ENCODE peak calls at places on chromosome 1, in seven cellular contexts. K, P, C, S, L, R and Q are unnamed samples.

GRCh38 chr1:2611034-2611501 is 21.7 kb downstream of the MMEL1 start:
- DNase-seq in K (peak; percentile 25), P (no peak), C (peak; percentile 64), S (peak; percentile 20), L (peak; percentile 77), R (peak; percentile 48), Q (no peak)

GRCh38 chr1:20366766-20367602 is 76.3 kb downstream of the VWA5B1 start:
- DNase-seq in K (peak; percentile 76), P (no peak), C (no peak), S (no peak), L (peak; percentile 52), R (no peak), Q (no peak)

GRCh38 chr1:24572301-24572700 is 16.4 kb downstream of the NCMAP start:
- DNase-seq in K (no peak), P (no peak), C (no peak), S (no peak), L (peak; percentile 32), R (no peak), Q (no peak)

GRCh38 chr1:156958247-156958714 is 37.8 kb downstream of the LRRC71 start:
- DNase-seq in K (no peak), P (no peak), C (no peak), S (peak; percentile 44), L (no peak), R (no peak), Q (no peak)

GRCh38 chr1:167916766-167917511 is 3.0 kb upstream of the ADCY10 start:
- DNase-seq in K (no peak), P (no peak), C (no peak), S (no peak), L (no peak), R (no peak), Q (no peak)

GRCh38 chr1:15308135-15308534 is 61.1 kb downstream of the FHAD1 start:
- DNase-seq in K (no peak), P (no peak), C (no peak), S (no peak), L (peak; percentile 67), R (no peak), Q (no peak)

GRCh38 chr1:204711947-204712701 is 26.6 kb upstream of the LRRN2 start:
- DNase-seq in K (no peak), P (no peak), C (no peak), S (no peak), L (peak; percentile 56), R (no peak), Q (no peak)

GRCh38 chr1:22711071-22711470 is 432 bp downstream of the EPHB2 start:
- DNase-seq in K (no peak), P (no peak), C (no peak), S (no peak), L (no peak), R (no peak), Q (no peak)

GRCh38 chr1:107750364-107750959 is 214.5 kb downstream of the VAV3 start:
- DNase-seq in K (peak; percentile 18), P (peak; percentile 68), C (peak; percentile 70), S (peak; percentile 10), L (peak; percentile 80), R (no peak), Q (no peak)

GRCh38 chr1:246564839-246565750 is 966 bp downstream of the TFB2M start:
- DNase-seq in K (no peak), P (no peak), C (no peak), S (no peak), L (no peak), R (no peak), Q (no peak)

GRCh38 chr1:232684331-232685105 is 54.6 kb upstream of the SIPA1L2 start:
- DNase-seq in K (no peak), P (no peak), C (no peak), S (peak; percentile 15), L (no peak), R (no peak), Q (no peak)

GRCh38 chr1:167522246-167522645 is 3.9 kb upstream of the CD247 start:
- DNase-seq in K (no peak), P (no peak), C (no peak), S (no peak), L (no peak), R (no peak), Q (no peak)

GRCh38 chr1:39154553-39155361 is 49.7 kb upstream of the MACF1 start:
- DNase-seq in K (no peak), P (peak; percentile 38), C (peak; percentile 86), S (no peak), L (peak; percentile 28), R (no peak), Q (no peak)

GRCh38 chr1:16117936-16118335 is 37.9 kb downstream of the EPHA2 start:
- DNase-seq in K (no peak), P (no peak), C (no peak), S (no peak), L (no peak), R (no peak), Q (no peak)

GRCh38 chr1:243818978-243819377 is 31.1 kb downstream of the AKT3 start:
- DNase-seq in K (no peak), P (no peak), C (no peak), S (no peak), L (no peak), R (no peak), Q (no peak)

GRCh38 chr1:235239821-235240220 is 78.8 kb upstream of the RBM34 start:
- DNase-seq in K (no peak), P (no peak), C (no peak), S (no peak), L (no peak), R (no peak), Q (no peak)

GRCh38 chr1:221869759-221870158 is 127.9 kb upstream of the DUSP10 start:
- DNase-seq in K (no peak), P (no peak), C (no peak), S (no peak), L (no peak), R (no peak), Q (no peak)

GRCh38 chr1:9233241-9233941 is 1.2 kb upstream of the H6PD start:
- DNase-seq in K (no peak), P (peak; percentile 32), C (peak; percentile 95), S (no peak), L (peak; percentile 68), R (no peak), Q (peak; percentile 98)

GRCh38 chr1:39509360-39510009 is 18.0 kb downstream of the BMP8A start:
- DNase-seq in K (no peak), P (no peak), C (peak; percentile 86), S (no peak), L (peak; percentile 71), R (peak; percentile 46), Q (no peak)

GRCh38 chr1:153288634-153289275 is 24.0 kb downstream of the PGLYRP3 start:
- DNase-seq in K (peak; percentile 71), P (no peak), C (no peak), S (peak; percentile 60), L (no peak), R (peak; percentile 47), Q (peak; percentile 95)

GRCh38 chr1:55827350-55827749 is 612.2 kb upstream of the USP24 start:
- DNase-seq in K (no peak), P (no peak), C (peak; percentile 78), S (peak; percentile 15), L (no peak), R (no peak), Q (no peak)

GRCh38 chr1:22259581-22260282 is 116.8 kb upstream of the WNT4 start:
- DNase-seq in K (no peak), P (peak; percentile 81), C (no peak), S (no peak), L (peak; percentile 64), R (no peak), Q (no peak)

GRCh38 chr1:170765712-170766330 is 101.9 kb downstream of the PRRX1 start:
- DNase-seq in K (no peak), P (no peak), C (no peak), S (no peak), L (no peak), R (no peak), Q (no peak)

GRCh38 chr1:32349211-32349708 is 13.0 kb downstream of the FAM229A start:
- DNase-seq in K (no peak), P (no peak), C (peak; percentile 77), S (peak; percentile 71), L (peak; percentile 25), R (no peak), Q (no peak)

GRCh38 chr1:10387611-10388386 is 11.1 kb upstream of the PGD start:
- DNase-seq in K (peak; percentile 62), P (no peak), C (peak; percentile 67), S (no peak), L (no peak), R (peak; percentile 28), Q (no peak)

GRCh38 chr1:1574721-1575537 is at the start of gene SSU72:
- DNase-seq in K (peak; percentile 82), P (peak; percentile 89), C (peak; percentile 97), S (peak; percentile 67), L (peak; percentile 94), R (peak; percentile 96), Q (no peak)
- TF ChIP-seq POLR2A in K (peak; percentile 71), P (peak; percentile 60), C (peak; percentile 93), S (peak; percentile 70), L (peak; percentile 97), R (peak; percentile 94), Q (peak; percentile 44)

DNA sequence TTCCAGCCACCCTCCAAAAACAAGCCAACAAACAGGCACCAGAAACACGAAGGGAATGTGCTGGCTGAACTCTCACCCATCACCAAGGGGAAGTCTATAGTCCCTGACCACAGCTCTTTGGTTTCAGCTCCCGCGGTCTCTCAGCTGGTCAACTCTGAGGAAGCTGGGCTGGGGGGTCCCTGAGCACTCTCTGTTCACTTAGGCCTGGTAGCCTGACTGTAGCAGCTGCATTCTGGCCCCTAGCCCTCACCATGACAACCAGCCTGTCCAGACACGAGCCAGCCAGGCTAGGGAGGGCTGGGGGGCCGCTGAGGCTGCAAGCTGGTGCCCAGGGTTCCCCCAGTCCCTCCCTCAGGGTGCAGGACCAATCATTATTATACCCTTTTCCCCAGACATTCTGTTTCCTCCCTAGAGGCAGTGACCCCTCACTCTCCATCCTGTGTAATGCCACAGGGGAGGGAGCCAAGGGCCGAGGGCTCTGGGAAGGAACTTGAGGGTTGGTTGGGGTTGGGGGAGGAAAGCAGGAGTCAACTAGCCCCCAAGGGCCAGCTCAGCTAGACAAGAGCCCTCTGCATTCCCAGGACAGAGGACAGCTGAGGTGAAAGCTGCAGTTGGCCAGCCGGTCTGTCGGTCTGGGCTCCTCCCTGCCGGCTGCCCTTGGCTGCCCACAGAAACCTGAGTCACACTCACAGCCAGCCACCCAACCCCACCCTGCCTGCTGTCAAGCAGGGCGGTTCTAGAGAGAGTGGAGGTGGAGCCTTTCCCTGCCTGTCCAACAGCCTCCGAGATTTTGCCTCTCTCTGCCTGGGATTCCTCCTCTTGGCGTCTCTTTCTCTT is 1.2 kb upstream of the TRAPPC3 start:
- DNase-seq in K (peak; percentile 82), P (peak; percentile 96), C (peak; percentile 98), S (peak; percentile 89), L (peak; percentile 94), R (peak; percentile 58), Q (peak; percentile 97)
- TF ChIP-seq POLR2A in K (peak; percentile 48), P (peak; percentile 88), C (no peak), S (peak; percentile 73), L (peak; percentile 75), R (no peak), Q (peak; percentile 58)

DNA sequence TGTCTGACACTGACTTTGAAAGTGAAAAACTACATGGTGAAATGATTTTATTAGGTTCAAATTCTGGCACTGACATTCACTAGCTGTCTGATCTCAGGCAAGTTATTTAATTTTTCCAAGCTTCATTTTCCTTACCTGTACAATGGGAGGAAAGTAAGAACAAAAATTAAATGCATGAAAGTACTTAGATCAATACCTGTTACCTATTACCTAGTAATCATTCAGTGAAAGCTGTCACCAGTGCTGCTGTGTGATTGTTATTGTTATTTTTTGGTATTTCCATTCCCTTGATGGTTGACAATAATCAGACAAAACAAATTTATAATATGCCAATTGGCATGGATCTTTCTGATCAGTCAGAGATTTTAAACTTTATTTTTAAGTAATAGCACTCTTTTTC is 1.6 kb downstream of the C8A start:
- DNase-seq in K (no peak), P (no peak), C (no peak), S (no peak), L (no peak), R (no peak), Q (no peak)
- TF ChIP-seq POLR2A in K (no peak), P (no peak), C (no peak), S (no peak), L (no peak), R (no peak), Q (no peak)

GRCh38 chr1:109426278-109427170 is at the start of gene PSMA5:
- DNase-seq in K (peak; percentile 81), P (peak; percentile 98), C (peak; percentile 99), S (peak; percentile 87), L (peak; percentile 97), R (peak; percentile 74), Q (peak; percentile 99)
- TF ChIP-seq POLR2A in K (peak; percentile 84), P (peak; percentile 68), C (peak; percentile 82), S (peak; percentile 90), L (peak; percentile 93), R (peak; percentile 98), Q (no peak)